ENCODE peak calls at places on chromosomes 1 and 21, in nine cellular contexts. One of them, this sample, is unnamed.

GRCh38 chr1:204095248-204095640 is 22.3 kb downstream of the SOX13 start:
- DNase-seq in heart right ventricle: no peak
- DNase-seq in RWPE1: no peak
- DNase-seq in NCI-H1930: no peak
- DNase-seq in stimulated activated CD4-positive, alpha-beta T cell treated with anti-CD3 and anti-CD28 coated beads, Interleukin-1b, Interleukin-23, amount 100 ng/mL, for 48 hours: no peak
- DNase-seq in NB4: no peak
- DNase-seq in cardiac muscle cell: no peak
- DNase-seq in NCI-H187: no peak
- DNase-seq in activated T-helper 1 cell treated with anti-CD3 and anti-CD28 coated beads, Interleukin-12 subunit alpha, Interleukin-12 subunit beta, Interleukin-2, Interleukin-4 antibody, amounts not matched to agents 30 ng/mL and 10 ng/mL and 1 ng/mL, durations not matched to agents 14 hours and 24 hours and 36 hours: no peak
- DNase-seq in this sample: no peak

GRCh38 chr21:46054031-46054430 is 43.9 kb upstream of the COL6A2 start:
- DNase-seq in heart right ventricle: no peak
- DNase-seq in RWPE1: no peak
- DNase-seq in NCI-H1930: no peak
- DNase-seq in stimulated activated CD4-positive, alpha-beta T cell treated with anti-CD3 and anti-CD28 coated beads, Interleukin-1b, Interleukin-23, amount 100 ng/mL, for 48 hours: no peak
- DNase-seq in NB4: no peak
- DNase-seq in cardiac muscle cell: no peak
- DNase-seq in NCI-H187: no peak
- DNase-seq in activated T-helper 1 cell treated with anti-CD3 and anti-CD28 coated beads, Interleukin-12 subunit alpha, Interleukin-12 subunit beta, Interleukin-2, Interleukin-4 antibody, amounts not matched to agents 30 ng/mL and 10 ng/mL and 1 ng/mL, durations not matched to agents 14 hours and 24 hours and 36 hours: no peak
- DNase-seq in this sample: no peak

GRCh38 chr1:214496126-214496525 is 55.3 kb downstream of the PTPN14 start:
- DNase-seq in heart right ventricle: no peak
- DNase-seq in RWPE1: no peak
- DNase-seq in NCI-H1930: no peak
- DNase-seq in stimulated activated CD4-positive, alpha-beta T cell treated with anti-CD3 and anti-CD28 coated beads, Interleukin-1b, Interleukin-23, amount 100 ng/mL, for 48 hours: no peak
- DNase-seq in NB4: no peak
- DNase-seq in cardiac muscle cell: no peak
- DNase-seq in NCI-H187: no peak
- DNase-seq in activated T-helper 1 cell treated with anti-CD3 and anti-CD28 coated beads, Interleukin-12 subunit alpha, Interleukin-12 subunit beta, Interleukin-2, Interleukin-4 antibody, amounts not matched to agents 30 ng/mL and 10 ng/mL and 1 ng/mL, durations not matched to agents 14 hours and 24 hours and 36 hours: no peak
- DNase-seq in this sample: no peak

GRCh38 chr1:212967767-212968166 is 17.4 kb downstream of the VASH2 start:
- DNase-seq in heart right ventricle: no peak
- DNase-seq in RWPE1: peak
- DNase-seq in NCI-H1930: no peak
- DNase-seq in stimulated activated CD4-positive, alpha-beta T cell treated with anti-CD3 and anti-CD28 coated beads, Interleukin-1b, Interleukin-23, amount 100 ng/mL, for 48 hours: no peak
- DNase-seq in NB4: peak
- DNase-seq in cardiac muscle cell: peak
- DNase-seq in NCI-H187: no peak
- DNase-seq in activated T-helper 1 cell treated with anti-CD3 and anti-CD28 coated beads, Interleukin-12 subunit alpha, Interleukin-12 subunit beta, Interleukin-2, Interleukin-4 antibody, amounts not matched to agents 30 ng/mL and 10 ng/mL and 1 ng/mL, durations not matched to agents 14 hours and 24 hours and 36 hours: no peak
- DNase-seq in this sample: no peak

GRCh38 chr1:204294371-204294770 is 65.4 kb downstream of the PLEKHA6 start:
- DNase-seq in heart right ventricle: no peak
- DNase-seq in RWPE1: peak
- DNase-seq in NCI-H1930: no peak
- DNase-seq in stimulated activated CD4-positive, alpha-beta T cell treated with anti-CD3 and anti-CD28 coated beads, Interleukin-1b, Interleukin-23, amount 100 ng/mL, for 48 hours: no peak
- DNase-seq in NB4: no peak
- DNase-seq in cardiac muscle cell: peak
- DNase-seq in NCI-H187: no peak
- DNase-seq in activated T-helper 1 cell treated with anti-CD3 and anti-CD28 coated beads, Interleukin-12 subunit alpha, Interleukin-12 subunit beta, Interleukin-2, Interleukin-4 antibody, amounts not matched to agents 30 ng/mL and 10 ng/mL and 1 ng/mL, durations not matched to agents 14 hours and 24 hours and 36 hours: no peak
- DNase-seq in this sample: no peak

GRCh38 chr1:197972406-197972805 is 55.2 kb downstream of the LHX9 start:
- DNase-seq in heart right ventricle: no peak
- DNase-seq in RWPE1: no peak
- DNase-seq in NCI-H1930: no peak
- DNase-seq in stimulated activated CD4-positive, alpha-beta T cell treated with anti-CD3 and anti-CD28 coated beads, Interleukin-1b, Interleukin-23, amount 100 ng/mL, for 48 hours: no peak
- DNase-seq in NB4: no peak
- DNase-seq in cardiac muscle cell: no peak
- DNase-seq in NCI-H187: no peak
- DNase-seq in activated T-helper 1 cell treated with anti-CD3 and anti-CD28 coated beads, Interleukin-12 subunit alpha, Interleukin-12 subunit beta, Interleukin-2, Interleukin-4 antibody, amounts not matched to agents 30 ng/mL and 10 ng/mL and 1 ng/mL, durations not matched to agents 14 hours and 24 hours and 36 hours: no peak
- DNase-seq in this sample: no peak

GRCh38 chr1:244096066-244096610 is 45.1 kb downstream of the ZBTB18 start:
- DNase-seq in heart right ventricle: no peak
- DNase-seq in RWPE1: no peak
- DNase-seq in NCI-H1930: no peak
- DNase-seq in stimulated activated CD4-positive, alpha-beta T cell treated with anti-CD3 and anti-CD28 coated beads, Interleukin-1b, Interleukin-23, amount 100 ng/mL, for 48 hours: no peak
- DNase-seq in NB4: no peak
- DNase-seq in cardiac muscle cell: no peak
- DNase-seq in NCI-H187: no peak
- DNase-seq in activated T-helper 1 cell treated with anti-CD3 and anti-CD28 coated beads, Interleukin-12 subunit alpha, Interleukin-12 subunit beta, Interleukin-2, Interleukin-4 antibody, amounts not matched to agents 30 ng/mL and 10 ng/mL and 1 ng/mL, durations not matched to agents 14 hours and 24 hours and 36 hours: no peak
- DNase-seq in this sample: no peak

GRCh38 chr1:169138866-169139670 is 32.6 kb downstream of the ATP1B1 start:
- DNase-seq in heart right ventricle: no peak
- DNase-seq in RWPE1: peak
- DNase-seq in NCI-H1930: no peak
- DNase-seq in stimulated activated CD4-positive, alpha-beta T cell treated with anti-CD3 and anti-CD28 coated beads, Interleukin-1b, Interleukin-23, amount 100 ng/mL, for 48 hours: no peak
- DNase-seq in NB4: no peak
- DNase-seq in cardiac muscle cell: no peak
- DNase-seq in NCI-H187: no peak
- DNase-seq in activated T-helper 1 cell treated with anti-CD3 and anti-CD28 coated beads, Interleukin-12 subunit alpha, Interleukin-12 subunit beta, Interleukin-2, Interleukin-4 antibody, amounts not matched to agents 30 ng/mL and 10 ng/mL and 1 ng/mL, durations not matched to agents 14 hours and 24 hours and 36 hours: no peak
- DNase-seq in this sample: no peak

GRCh38 chr21:25934771-25935224 is 200.0 kb downstream of the GABPA start:
- DNase-seq in heart right ventricle: peak
- DNase-seq in RWPE1: peak
- DNase-seq in NCI-H1930: no peak
- DNase-seq in stimulated activated CD4-positive, alpha-beta T cell treated with anti-CD3 and anti-CD28 coated beads, Interleukin-1b, Interleukin-23, amount 100 ng/mL, for 48 hours: peak
- DNase-seq in NB4: no peak
- DNase-seq in cardiac muscle cell: peak
- DNase-seq in NCI-H187: no peak
- DNase-seq in activated T-helper 1 cell treated with anti-CD3 and anti-CD28 coated beads, Interleukin-12 subunit alpha, Interleukin-12 subunit beta, Interleukin-2, Interleukin-4 antibody, amounts not matched to agents 30 ng/mL and 10 ng/mL and 1 ng/mL, durations not matched to agents 14 hours and 24 hours and 36 hours: peak
- DNase-seq in this sample: peak

GRCh38 chr1:54813479-54814147 is 12.5 kb upstream of the TTC22 start:
- DNase-seq in heart right ventricle: no peak
- DNase-seq in RWPE1: no peak
- DNase-seq in NCI-H1930: no peak
- DNase-seq in stimulated activated CD4-positive, alpha-beta T cell treated with anti-CD3 and anti-CD28 coated beads, Interleukin-1b, Interleukin-23, amount 100 ng/mL, for 48 hours: no peak
- DNase-seq in NB4: no peak
- DNase-seq in cardiac muscle cell: no peak
- DNase-seq in NCI-H187: no peak
- DNase-seq in activated T-helper 1 cell treated with anti-CD3 and anti-CD28 coated beads, Interleukin-12 subunit alpha, Interleukin-12 subunit beta, Interleukin-2, Interleukin-4 antibody, amounts not matched to agents 30 ng/mL and 10 ng/mL and 1 ng/mL, durations not matched to agents 14 hours and 24 hours and 36 hours: no peak
- DNase-seq in this sample: no peak

GRCh38 chr1:228059536-228060457 is 22.7 kb upstream of the ARF1 start:
- DNase-seq in heart right ventricle: no peak
- DNase-seq in RWPE1: peak
- DNase-seq in NCI-H1930: peak
- DNase-seq in stimulated activated CD4-positive, alpha-beta T cell treated with anti-CD3 and anti-CD28 coated beads, Interleukin-1b, Interleukin-23, amount 100 ng/mL, for 48 hours: peak
- DNase-seq in NB4: no peak
- DNase-seq in cardiac muscle cell: peak
- DNase-seq in NCI-H187: peak
- DNase-seq in activated T-helper 1 cell treated with anti-CD3 and anti-CD28 coated beads, Interleukin-12 subunit alpha, Interleukin-12 subunit beta, Interleukin-2, Interleukin-4 antibody, amounts not matched to agents 30 ng/mL and 10 ng/mL and 1 ng/mL, durations not matched to agents 14 hours and 24 hours and 36 hours: peak
- DNase-seq in this sample: peak

GRCh38 chr21:25094695-25095094 is 512.6 kb downstream of the MRPL39 start:
- DNase-seq in heart right ventricle: no peak
- DNase-seq in RWPE1: no peak
- DNase-seq in NCI-H1930: no peak
- DNase-seq in stimulated activated CD4-positive, alpha-beta T cell treated with anti-CD3 and anti-CD28 coated beads, Interleukin-1b, Interleukin-23, amount 100 ng/mL, for 48 hours: no peak
- DNase-seq in NB4: no peak
- DNase-seq in cardiac muscle cell: no peak
- DNase-seq in NCI-H187: no peak
- DNase-seq in activated T-helper 1 cell treated with anti-CD3 and anti-CD28 coated beads, Interleukin-12 subunit alpha, Interleukin-12 subunit beta, Interleukin-2, Interleukin-4 antibody, amounts not matched to agents 30 ng/mL and 10 ng/mL and 1 ng/mL, durations not matched to agents 14 hours and 24 hours and 36 hours: no peak
- DNase-seq in this sample: no peak

GRCh38 chr1:41936107-41936506 is 17.4 kb upstream of the HIVEP3 start:
- DNase-seq in heart right ventricle: no peak
- DNase-seq in RWPE1: peak
- DNase-seq in NCI-H1930: no peak
- DNase-seq in stimulated activated CD4-positive, alpha-beta T cell treated with anti-CD3 and anti-CD28 coated beads, Interleukin-1b, Interleukin-23, amount 100 ng/mL, for 48 hours: peak
- DNase-seq in NB4: no peak
- DNase-seq in cardiac muscle cell: peak
- DNase-seq in NCI-H187: peak
- DNase-seq in activated T-helper 1 cell treated with anti-CD3 and anti-CD28 coated beads, Interleukin-12 subunit alpha, Interleukin-12 subunit beta, Interleukin-2, Interleukin-4 antibody, amounts not matched to agents 30 ng/mL and 10 ng/mL and 1 ng/mL, durations not matched to agents 14 hours and 24 hours and 36 hours: no peak
- DNase-seq in this sample: peak

GRCh38 chr1:152107984-152108898 is 7.0 kb downstream of the TCHH start:
- DNase-seq in heart right ventricle: peak
- DNase-seq in RWPE1: no peak
- DNase-seq in NCI-H1930: no peak
- DNase-seq in stimulated activated CD4-positive, alpha-beta T cell treated with anti-CD3 and anti-CD28 coated beads, Interleukin-1b, Interleukin-23, amount 100 ng/mL, for 48 hours: no peak
- DNase-seq in NB4: no peak
- DNase-seq in cardiac muscle cell: peak
- DNase-seq in NCI-H187: no peak
- DNase-seq in activated T-helper 1 cell treated with anti-CD3 and anti-CD28 coated beads, Interleukin-12 subunit alpha, Interleukin-12 subunit beta, Interleukin-2, Interleukin-4 antibody, amounts not matched to agents 30 ng/mL and 10 ng/mL and 1 ng/mL, durations not matched to agents 14 hours and 24 hours and 36 hours: no peak
- DNase-seq in this sample: no peak

GRCh38 chr1:161357073-161357472 is 10.6 kb downstream of the CFAP126 start:
- DNase-seq in heart right ventricle: no peak
- DNase-seq in RWPE1: no peak
- DNase-seq in NCI-H1930: no peak
- DNase-seq in stimulated activated CD4-positive, alpha-beta T cell treated with anti-CD3 and anti-CD28 coated beads, Interleukin-1b, Interleukin-23, amount 100 ng/mL, for 48 hours: no peak
- DNase-seq in NB4: no peak
- DNase-seq in cardiac muscle cell: no peak
- DNase-seq in NCI-H187: no peak
- DNase-seq in activated T-helper 1 cell treated with anti-CD3 and anti-CD28 coated beads, Interleukin-12 subunit alpha, Interleukin-12 subunit beta, Interleukin-2, Interleukin-4 antibody, amounts not matched to agents 30 ng/mL and 10 ng/mL and 1 ng/mL, durations not matched to agents 14 hours and 24 hours and 36 hours: no peak
- DNase-seq in this sample: no peak

GRCh38 chr1:47963568-47963973 is 33.6 kb downstream of the TRABD2B start:
- DNase-seq in heart right ventricle: no peak
- DNase-seq in RWPE1: no peak
- DNase-seq in NCI-H1930: no peak
- DNase-seq in stimulated activated CD4-positive, alpha-beta T cell treated with anti-CD3 and anti-CD28 coated beads, Interleukin-1b, Interleukin-23, amount 100 ng/mL, for 48 hours: no peak
- DNase-seq in NB4: no peak
- DNase-seq in cardiac muscle cell: peak
- DNase-seq in NCI-H187: no peak
- DNase-seq in activated T-helper 1 cell treated with anti-CD3 and anti-CD28 coated beads, Interleukin-12 subunit alpha, Interleukin-12 subunit beta, Interleukin-2, Interleukin-4 antibody, amounts not matched to agents 30 ng/mL and 10 ng/mL and 1 ng/mL, durations not matched to agents 14 hours and 24 hours and 36 hours: no peak
- DNase-seq in this sample: no peak

GRCh38 chr1:200892546-200892945 is 2.2 kb upstream of the INAVA start:
- DNase-seq in heart right ventricle: no peak
- DNase-seq in RWPE1: no peak
- DNase-seq in NCI-H1930: no peak
- DNase-seq in stimulated activated CD4-positive, alpha-beta T cell treated with anti-CD3 and anti-CD28 coated beads, Interleukin-1b, Interleukin-23, amount 100 ng/mL, for 48 hours: no peak
- DNase-seq in NB4: no peak
- DNase-seq in cardiac muscle cell: no peak
- DNase-seq in NCI-H187: no peak
- DNase-seq in activated T-helper 1 cell treated with anti-CD3 and anti-CD28 coated beads, Interleukin-12 subunit alpha, Interleukin-12 subunit beta, Interleukin-2, Interleukin-4 antibody, amounts not matched to agents 30 ng/mL and 10 ng/mL and 1 ng/mL, durations not matched to agents 14 hours and 24 hours and 36 hours: no peak
- DNase-seq in this sample: no peak

GRCh38 chr1:26190373-26190987 is at the start of gene CATSPER4:
- DNase-seq in heart right ventricle: no peak
- DNase-seq in RWPE1: peak
- DNase-seq in NCI-H1930: peak
- DNase-seq in stimulated activated CD4-positive, alpha-beta T cell treated with anti-CD3 and anti-CD28 coated beads, Interleukin-1b, Interleukin-23, amount 100 ng/mL, for 48 hours: no peak
- DNase-seq in NB4: peak
- DNase-seq in cardiac muscle cell: peak
- DNase-seq in NCI-H187: no peak
- DNase-seq in activated T-helper 1 cell treated with anti-CD3 and anti-CD28 coated beads, Interleukin-12 subunit alpha, Interleukin-12 subunit beta, Interleukin-2, Interleukin-4 antibody, amounts not matched to agents 30 ng/mL and 10 ng/mL and 1 ng/mL, durations not matched to agents 14 hours and 24 hours and 36 hours: no peak
- DNase-seq in this sample: no peak

GRCh38 chr1:1853593-1854257 is 37.2 kb downstream of the GNB1 start:
- DNase-seq in heart right ventricle: no peak
- DNase-seq in RWPE1: no peak
- DNase-seq in NCI-H1930: no peak
- DNase-seq in stimulated activated CD4-positive, alpha-beta T cell treated with anti-CD3 and anti-CD28 coated beads, Interleukin-1b, Interleukin-23, amount 100 ng/mL, for 48 hours: no peak
- DNase-seq in NB4: no peak
- DNase-seq in cardiac muscle cell: no peak
- DNase-seq in NCI-H187: no peak
- DNase-seq in activated T-helper 1 cell treated with anti-CD3 and anti-CD28 coated beads, Interleukin-12 subunit alpha, Interleukin-12 subunit beta, Interleukin-2, Interleukin-4 antibody, amounts not matched to agents 30 ng/mL and 10 ng/mL and 1 ng/mL, durations not matched to agents 14 hours and 24 hours and 36 hours: no peak
- DNase-seq in this sample: no peak

GRCh38 chr1:231185391-231185790 is 23.5 kb downstream of the TRIM67 start:
- DNase-seq in heart right ventricle: no peak
- DNase-seq in RWPE1: no peak
- DNase-seq in NCI-H1930: no peak
- DNase-seq in stimulated activated CD4-positive, alpha-beta T cell treated with anti-CD3 and anti-CD28 coated beads, Interleukin-1b, Interleukin-23, amount 100 ng/mL, for 48 hours: no peak
- DNase-seq in NB4: no peak
- DNase-seq in cardiac muscle cell: no peak
- DNase-seq in NCI-H187: no peak
- DNase-seq in activated T-helper 1 cell treated with anti-CD3 and anti-CD28 coated beads, Interleukin-12 subunit alpha, Interleukin-12 subunit beta, Interleukin-2, Interleukin-4 antibody, amounts not matched to agents 30 ng/mL and 10 ng/mL and 1 ng/mL, durations not matched to agents 14 hours and 24 hours and 36 hours: no peak
- DNase-seq in this sample: no peak

GRCh38 chr1:77857557-77857956 is 30.9 kb upstream of the NEXN start:
- DNase-seq in heart right ventricle: no peak
- DNase-seq in RWPE1: no peak
- DNase-seq in NCI-H1930: no peak
- DNase-seq in stimulated activated CD4-positive, alpha-beta T cell treated with anti-CD3 and anti-CD28 coated beads, Interleukin-1b, Interleukin-23, amount 100 ng/mL, for 48 hours: no peak
- DNase-seq in NB4: no peak
- DNase-seq in cardiac muscle cell: peak
- DNase-seq in NCI-H187: no peak
- DNase-seq in activated T-helper 1 cell treated with anti-CD3 and anti-CD28 coated beads, Interleukin-12 subunit alpha, Interleukin-12 subunit beta, Interleukin-2, Interleukin-4 antibody, amounts not matched to agents 30 ng/mL and 10 ng/mL and 1 ng/mL, durations not matched to agents 14 hours and 24 hours and 36 hours: no peak
- DNase-seq in this sample: no peak

GRCh38 chr1:27602510-27603319 is 1.2 kb downstream of the AHDC1 start:
- DNase-seq in heart right ventricle: peak
- DNase-seq in RWPE1: peak
- DNase-seq in NCI-H1930: no peak
- DNase-seq in stimulated activated CD4-positive, alpha-beta T cell treated with anti-CD3 and anti-CD28 coated beads, Interleukin-1b, Interleukin-23, amount 100 ng/mL, for 48 hours: no peak
- DNase-seq in NB4: peak
- DNase-seq in cardiac muscle cell: no peak
- DNase-seq in NCI-H187: no peak
- DNase-seq in activated T-helper 1 cell treated with anti-CD3 and anti-CD28 coated beads, Interleukin-12 subunit alpha, Interleukin-12 subunit beta, Interleukin-2, Interleukin-4 antibody, amounts not matched to agents 30 ng/mL and 10 ng/mL and 1 ng/mL, durations not matched to agents 14 hours and 24 hours and 36 hours: peak
- DNase-seq in this sample: peak

GRCh38 chr1:102089791-102090190 is 93.1 kb upstream of the OLFM3 start:
- DNase-seq in heart right ventricle: no peak
- DNase-seq in RWPE1: no peak
- DNase-seq in NCI-H1930: no peak
- DNase-seq in stimulated activated CD4-positive, alpha-beta T cell treated with anti-CD3 and anti-CD28 coated beads, Interleukin-1b, Interleukin-23, amount 100 ng/mL, for 48 hours: no peak
- DNase-seq in NB4: no peak
- DNase-seq in cardiac muscle cell: no peak
- DNase-seq in NCI-H187: no peak
- DNase-seq in activated T-helper 1 cell treated with anti-CD3 and anti-CD28 coated beads, Interleukin-12 subunit alpha, Interleukin-12 subunit beta, Interleukin-2, Interleukin-4 antibody, amounts not matched to agents 30 ng/mL and 10 ng/mL and 1 ng/mL, durations not matched to agents 14 hours and 24 hours and 36 hours: no peak
- DNase-seq in this sample: no peak

GRCh38 chr1:70204578-70204977 is 801 bp downstream of the LRRC40 start:
- DNase-seq in heart right ventricle: no peak
- DNase-seq in RWPE1: no peak
- DNase-seq in NCI-H1930: no peak
- DNase-seq in stimulated activated CD4-positive, alpha-beta T cell treated with anti-CD3 and anti-CD28 coated beads, Interleukin-1b, Interleukin-23, amount 100 ng/mL, for 48 hours: no peak
- DNase-seq in NB4: peak
- DNase-seq in cardiac muscle cell: no peak
- DNase-seq in NCI-H187: no peak
- DNase-seq in activated T-helper 1 cell treated with anti-CD3 and anti-CD28 coated beads, Interleukin-12 subunit alpha, Interleukin-12 subunit beta, Interleukin-2, Interleukin-4 antibody, amounts not matched to agents 30 ng/mL and 10 ng/mL and 1 ng/mL, durations not matched to agents 14 hours and 24 hours and 36 hours: no peak
- DNase-seq in this sample: no peak

GRCh38 chr21:35921471-35921870 is 138.9 kb downstream of the SETD4 start:
- DNase-seq in heart right ventricle: no peak
- DNase-seq in RWPE1: no peak
- DNase-seq in NCI-H1930: no peak
- DNase-seq in stimulated activated CD4-positive, alpha-beta T cell treated with anti-CD3 and anti-CD28 coated beads, Interleukin-1b, Interleukin-23, amount 100 ng/mL, for 48 hours: no peak
- DNase-seq in NB4: no peak
- DNase-seq in cardiac muscle cell: no peak
- DNase-seq in NCI-H187: no peak
- DNase-seq in activated T-helper 1 cell treated with anti-CD3 and anti-CD28 coated beads, Interleukin-12 subunit alpha, Interleukin-12 subunit beta, Interleukin-2, Interleukin-4 antibody, amounts not matched to agents 30 ng/mL and 10 ng/mL and 1 ng/mL, durations not matched to agents 14 hours and 24 hours and 36 hours: no peak
- DNase-seq in this sample: no peak

GRCh38 chr1:42143875-42144274 is 9.3 kb upstream of the GUCA2B start:
- DNase-seq in heart right ventricle: no peak
- DNase-seq in RWPE1: no peak
- DNase-seq in NCI-H1930: no peak
- DNase-seq in stimulated activated CD4-positive, alpha-beta T cell treated with anti-CD3 and anti-CD28 coated beads, Interleukin-1b, Interleukin-23, amount 100 ng/mL, for 48 hours: no peak
- DNase-seq in NB4: no peak
- DNase-seq in cardiac muscle cell: no peak
- DNase-seq in NCI-H187: no peak
- DNase-seq in activated T-helper 1 cell treated with anti-CD3 and anti-CD28 coated beads, Interleukin-12 subunit alpha, Interleukin-12 subunit beta, Interleukin-2, Interleukin-4 antibody, amounts not matched to agents 30 ng/mL and 10 ng/mL and 1 ng/mL, durations not matched to agents 14 hours and 24 hours and 36 hours: no peak
- DNase-seq in this sample: no peak

GRCh38 chr1:158039380-158039779 is 45.9 kb downstream of the KIRREL1 start:
- DNase-seq in heart right ventricle: no peak
- DNase-seq in RWPE1: no peak
- DNase-seq in NCI-H1930: no peak
- DNase-seq in stimulated activated CD4-positive, alpha-beta T cell treated with anti-CD3 and anti-CD28 coated beads, Interleukin-1b, Interleukin-23, amount 100 ng/mL, for 48 hours: no peak
- DNase-seq in NB4: no peak
- DNase-seq in cardiac muscle cell: no peak
- DNase-seq in NCI-H187: no peak
- DNase-seq in activated T-helper 1 cell treated with anti-CD3 and anti-CD28 coated beads, Interleukin-12 subunit alpha, Interleukin-12 subunit beta, Interleukin-2, Interleukin-4 antibody, amounts not matched to agents 30 ng/mL and 10 ng/mL and 1 ng/mL, durations not matched to agents 14 hours and 24 hours and 36 hours: no peak
- DNase-seq in this sample: no peak

This sample was measured in activated CD4-positive, alpha-beta memory T cell treated with anti-CD3 and anti-CD28 coated beads for 36 hours.